ENCODE peak calls at places on chromosome 10, in seven cellular contexts. One of them, this sample, is unnamed.

GRCh38 chr10:17025444-17026295 is 103.9 kb downstream of the CUBN start:
- DNase-seq in GDM1: peak; percentile 31
- DNase-seq in HT-29: no peak
- DNase-seq in A172: peak; percentile 96
- DNase-seq in C1 segment of cervical spinal cord: no peak
- DNase-seq in neural crest cell: peak; percentile 41
- DNase-seq in EH: peak; percentile 99
- DNase-seq in this sample: peak; percentile 46

GRCh38 chr10:103504181-103504783 is 10.8 kb downstream of the NEURL1 start:
- DNase-seq in neural crest cell: no peak
- DNase-seq in C1 segment of cervical spinal cord: no peak
- DNase-seq in A172: peak; percentile 99
- DNase-seq in HT-29: no peak
- DNase-seq in GDM1: no peak
- DNase-seq in EH: peak; percentile 88
- DNase-seq in this sample: no peak

GRCh38 chr10:1610986-1611770 is 126.1 kb downstream of the ADARB2 start:
- DNase-seq in A172: no peak
- DNase-seq in HT-29: no peak
- DNase-seq in GDM1: no peak
- DNase-seq in neural crest cell: no peak
- DNase-seq in EH: no peak
- DNase-seq in C1 segment of cervical spinal cord: no peak
- DNase-seq in this sample: no peak

GRCh38 chr10:1462032-1462431 is 275.3 kb downstream of the ADARB2 start:
- DNase-seq in neural crest cell: no peak
- DNase-seq in C1 segment of cervical spinal cord: no peak
- DNase-seq in EH: no peak
- DNase-seq in A172: no peak
- DNase-seq in GDM1: no peak
- DNase-seq in HT-29: no peak
- DNase-seq in this sample: no peak

GRCh38 chr10:107163904-107164861 is at the start of gene SORCS1:
- DNase-seq in C1 segment of cervical spinal cord: no peak
- DNase-seq in EH: no peak
- DNase-seq in HT-29: no peak
- DNase-seq in GDM1: no peak
- DNase-seq in A172: no peak
- DNase-seq in neural crest cell: peak; percentile 50
- DNase-seq in this sample: no peak

GRCh38 chr10:35331894-35332640 is 4.2 kb upstream of the CCNY start:
- DNase-seq in A172: peak; percentile 68
- DNase-seq in C1 segment of cervical spinal cord: no peak
- DNase-seq in neural crest cell: no peak
- DNase-seq in GDM1: no peak
- DNase-seq in HT-29: peak; percentile 67
- DNase-seq in EH: peak; percentile 86
- DNase-seq in this sample: no peak

GRCh38 chr10:34311679-34312078 is 503.4 kb downstream of the PARD3 start:
- DNase-seq in C1 segment of cervical spinal cord: no peak
- DNase-seq in neural crest cell: no peak
- DNase-seq in EH: no peak
- DNase-seq in GDM1: no peak
- DNase-seq in A172: no peak
- DNase-seq in HT-29: no peak
- DNase-seq in this sample: no peak

GRCh38 chr10:48255722-48256121 is 18.8 kb downstream of the FRMPD2 start:
- DNase-seq in C1 segment of cervical spinal cord: no peak
- DNase-seq in GDM1: no peak
- DNase-seq in neural crest cell: no peak
- DNase-seq in EH: no peak
- DNase-seq in HT-29: no peak
- DNase-seq in A172: no peak
- DNase-seq in this sample: no peak

GRCh38 chr10:118310822-118311221 is 31.3 kb downstream of the FAM204A start:
- DNase-seq in HT-29: no peak
- DNase-seq in GDM1: no peak
- DNase-seq in A172: no peak
- DNase-seq in EH: peak; percentile 56
- DNase-seq in neural crest cell: no peak
- DNase-seq in C1 segment of cervical spinal cord: no peak
- DNase-seq in this sample: no peak

GRCh38 chr10:34498821-34499220 is 316.3 kb downstream of the PARD3 start:
- DNase-seq in GDM1: no peak
- DNase-seq in A172: no peak
- DNase-seq in EH: no peak
- DNase-seq in neural crest cell: no peak
- DNase-seq in C1 segment of cervical spinal cord: no peak
- DNase-seq in HT-29: no peak
- DNase-seq in this sample: no peak

GRCh38 chr10:120437541-120437940 is 19.5 kb upstream of the PLPP4 start:
- DNase-seq in GDM1: no peak
- DNase-seq in EH: peak; percentile 55
- DNase-seq in A172: no peak
- DNase-seq in neural crest cell: no peak
- DNase-seq in HT-29: no peak
- DNase-seq in C1 segment of cervical spinal cord: no peak
- DNase-seq in this sample: no peak

GRCh38 chr10:110509560-110509959 is 11.9 kb downstream of the DUSP5 start:
- DNase-seq in neural crest cell: no peak
- DNase-seq in HT-29: no peak
- DNase-seq in C1 segment of cervical spinal cord: no peak
- DNase-seq in GDM1: no peak
- DNase-seq in A172: no peak
- DNase-seq in EH: no peak
- DNase-seq in this sample: no peak

GRCh38 chr10:76583711-76584161 is 1053.9 kb downstream of the KCNMA1 start:
- DNase-seq in A172: peak; percentile 90
- DNase-seq in HT-29: no peak
- DNase-seq in C1 segment of cervical spinal cord: no peak
- DNase-seq in GDM1: no peak
- DNase-seq in EH: peak; percentile 94
- DNase-seq in neural crest cell: no peak
- DNase-seq in this sample: no peak

GRCh38 chr10:98560585-98560984 is 113.8 kb upstream of the HPS1 start:
- DNase-seq in EH: peak; percentile 25
- DNase-seq in C1 segment of cervical spinal cord: no peak
- DNase-seq in A172: no peak
- DNase-seq in HT-29: no peak
- DNase-seq in neural crest cell: no peak
- DNase-seq in GDM1: no peak
- DNase-seq in this sample: no peak

GRCh38 chr10:25753776-25754175 is 180.3 kb upstream of the MYO3A start:
- DNase-seq in GDM1: no peak
- DNase-seq in A172: no peak
- DNase-seq in neural crest cell: no peak
- DNase-seq in C1 segment of cervical spinal cord: no peak
- DNase-seq in HT-29: no peak
- DNase-seq in EH: no peak
- DNase-seq in this sample: no peak

GRCh38 chr10:96891840-96892239 is 59.7 kb downstream of the LCOR start:
- DNase-seq in GDM1: no peak
- DNase-seq in HT-29: no peak
- DNase-seq in C1 segment of cervical spinal cord: no peak
- DNase-seq in EH: no peak
- DNase-seq in A172: no peak
- DNase-seq in neural crest cell: no peak
- DNase-seq in this sample: no peak

GRCh38 chr10:32412499-32412853 is 33.5 kb upstream of the CCDC7 start:
- DNase-seq in C1 segment of cervical spinal cord: no peak
- DNase-seq in GDM1: no peak
- DNase-seq in neural crest cell: no peak
- DNase-seq in A172: peak; percentile 11
- DNase-seq in HT-29: no peak
- DNase-seq in EH: peak; percentile 53
- DNase-seq in this sample: no peak

GRCh38 chr10:58282615-58283014 is 13.7 kb downstream of the CISD1 start:
- DNase-seq in EH: no peak
- DNase-seq in C1 segment of cervical spinal cord: no peak
- DNase-seq in neural crest cell: no peak
- DNase-seq in GDM1: peak; percentile 24
- DNase-seq in HT-29: no peak
- DNase-seq in A172: no peak
- DNase-seq in this sample: no peak

GRCh38 chr10:21247592-21247991 is 277.9 kb downstream of the SKIDA1 start:
- DNase-seq in EH: no peak
- DNase-seq in neural crest cell: no peak
- DNase-seq in A172: no peak
- DNase-seq in HT-29: no peak
- DNase-seq in GDM1: no peak
- DNase-seq in C1 segment of cervical spinal cord: no peak
- DNase-seq in this sample: no peak

GRCh38 chr10:61397175-61397986 is 55.8 kb downstream of the TMEM26 start:
- DNase-seq in GDM1: peak; percentile 20
- DNase-seq in neural crest cell: no peak
- DNase-seq in HT-29: no peak
- DNase-seq in EH: peak; percentile 14
- DNase-seq in A172: peak; percentile 44
- DNase-seq in C1 segment of cervical spinal cord: no peak
- DNase-seq in this sample: no peak

This sample was measured in posterior cingulate gyrus.